ENCODE peak calls at places on chromosome 21, in nine cellular contexts. One of them, this sample, is unnamed.

GRCh38 chr21:39094847-39095525 is 88.3 kb downstream of the PSMG1 start:
- DNase-seq in upper lobe of right lung: no peak
- DNase-seq in BJ: no peak
- DNase-seq in psoas muscle: no peak
- DNase-seq in lower lobe of right lung: no peak
- DNase-seq in cardiac muscle cell: no peak
- DNase-seq in brain microvascular endothelial cell: peak
- DNase-seq in mucosa of descending colon: no peak
- DNase-seq in GM13976: no peak
- DNase-seq in this sample: no peak

GRCh38 chr21:39385299-39386145 is 36.6 kb upstream of the HMGN1 start:
- DNase-seq in GM13976: peak
- DNase-seq in psoas muscle: peak
- DNase-seq in mucosa of descending colon: peak
- DNase-seq in cardiac muscle cell: no peak
- DNase-seq in lower lobe of right lung: peak
- DNase-seq in brain microvascular endothelial cell: peak
- DNase-seq in upper lobe of right lung: peak
- DNase-seq in BJ: no peak
- DNase-seq in this sample: peak

GRCh38 chr21:41316641-41317392 is at the start of gene FAM3B:
- DNase-seq in lower lobe of right lung: peak
- DNase-seq in BJ: no peak
- DNase-seq in GM13976: no peak
- DNase-seq in psoas muscle: no peak
- DNase-seq in brain microvascular endothelial cell: no peak
- DNase-seq in upper lobe of right lung: peak
- DNase-seq in cardiac muscle cell: peak
- DNase-seq in mucosa of descending colon: peak
- DNase-seq in this sample: no peak

GRCh38 chr21:29179503-29179902 is 49.1 kb downstream of the MAP3K7CL start:
- DNase-seq in mucosa of descending colon: no peak
- DNase-seq in GM13976: no peak
- DNase-seq in lower lobe of right lung: no peak
- DNase-seq in BJ: no peak
- DNase-seq in brain microvascular endothelial cell: no peak
- DNase-seq in cardiac muscle cell: no peak
- DNase-seq in psoas muscle: no peak
- DNase-seq in upper lobe of right lung: no peak
- DNase-seq in this sample: no peak

GRCh38 chr21:28675265-28676041 is 317.2 kb downstream of the LTN1 start:
- DNase-seq in GM13976: no peak
- DNase-seq in cardiac muscle cell: no peak
- DNase-seq in mucosa of descending colon: no peak
- DNase-seq in BJ: no peak
- DNase-seq in lower lobe of right lung: no peak
- DNase-seq in psoas muscle: no peak
- DNase-seq in brain microvascular endothelial cell: no peak
- DNase-seq in upper lobe of right lung: no peak
- DNase-seq in this sample: no peak

GRCh38 chr21:42187976-42188653 is 30.8 kb upstream of the ABCG1 start:
- DNase-seq in upper lobe of right lung: no peak
- DNase-seq in psoas muscle: no peak
- DNase-seq in GM13976: peak
- DNase-seq in lower lobe of right lung: peak
- DNase-seq in brain microvascular endothelial cell: no peak
- DNase-seq in cardiac muscle cell: no peak
- DNase-seq in BJ: no peak
- DNase-seq in mucosa of descending colon: no peak
- DNase-seq in this sample: peak

GRCh38 chr21:41589131-41589530 is 81.2 kb upstream of the TMPRSS2 start:
- DNase-seq in upper lobe of right lung: no peak
- DNase-seq in mucosa of descending colon: peak
- DNase-seq in lower lobe of right lung: no peak
- DNase-seq in psoas muscle: no peak
- DNase-seq in GM13976: no peak
- DNase-seq in cardiac muscle cell: no peak
- DNase-seq in brain microvascular endothelial cell: no peak
- DNase-seq in BJ: no peak
- DNase-seq in this sample: no peak

GRCh38 chr21:37700641-37701202 is 215.5 kb downstream of the KCNJ6 start:
- DNase-seq in lower lobe of right lung: no peak
- DNase-seq in BJ: no peak
- DNase-seq in upper lobe of right lung: no peak
- DNase-seq in psoas muscle: no peak
- DNase-seq in GM13976: peak
- DNase-seq in cardiac muscle cell: peak
- DNase-seq in mucosa of descending colon: no peak
- DNase-seq in brain microvascular endothelial cell: peak
- DNase-seq in this sample: no peak

GRCh38 chr21:28436286-28436932 is 556.3 kb downstream of the LTN1 start:
- DNase-seq in mucosa of descending colon: no peak
- DNase-seq in GM13976: no peak
- DNase-seq in upper lobe of right lung: no peak
- DNase-seq in lower lobe of right lung: no peak
- DNase-seq in BJ: no peak
- DNase-seq in brain microvascular endothelial cell: peak
- DNase-seq in psoas muscle: no peak
- DNase-seq in cardiac muscle cell: no peak
- DNase-seq in this sample: no peak

DNA sequence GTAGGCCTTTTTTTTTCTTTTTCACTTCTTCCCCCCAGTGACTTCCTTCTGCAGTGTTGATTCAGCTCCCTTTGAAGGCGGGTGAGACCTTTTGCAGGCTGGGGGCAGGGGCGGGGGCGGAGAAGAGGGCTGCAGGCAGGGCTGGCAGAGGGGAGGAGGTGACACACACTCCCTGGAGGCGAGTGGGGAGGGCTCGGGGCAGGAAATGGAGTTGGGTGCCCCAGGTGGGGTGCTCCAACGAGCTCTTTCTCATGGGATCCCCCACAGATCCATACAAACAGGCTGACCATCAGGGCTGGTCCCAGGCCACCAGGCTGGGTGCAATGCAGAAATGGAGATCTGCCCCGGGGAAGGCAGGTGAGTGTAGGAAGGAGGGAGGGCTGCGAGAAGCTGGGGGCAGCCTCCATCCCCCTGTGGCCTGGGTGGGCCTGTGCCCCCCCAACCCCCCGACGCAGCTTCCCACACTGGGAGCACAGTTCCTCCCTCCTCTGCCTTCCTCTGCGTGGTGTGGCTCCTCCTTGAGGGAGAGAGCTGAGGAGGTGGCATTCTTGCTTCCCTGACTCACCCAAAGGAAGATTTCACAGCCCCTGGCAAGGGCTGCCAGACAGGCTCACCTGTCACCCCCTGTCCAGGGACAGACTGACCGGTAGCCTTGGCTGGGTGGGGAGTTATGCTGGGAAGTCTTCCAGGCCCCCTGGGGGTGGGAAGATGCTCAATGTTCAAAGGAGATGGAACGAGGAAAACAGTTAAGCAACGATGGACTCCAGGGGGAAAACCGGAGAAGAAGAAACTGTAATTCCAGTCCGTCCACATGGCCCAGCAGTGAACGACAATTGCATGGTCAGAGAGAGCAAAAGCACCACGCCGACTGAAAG is 7.1 kb upstream of the ITGB2 start:
- DNase-seq in lower lobe of right lung: peak
- DNase-seq in upper lobe of right lung: peak
- DNase-seq in mucosa of descending colon: peak
- DNase-seq in GM13976: peak
- DNase-seq in cardiac muscle cell: no peak
- DNase-seq in BJ: no peak
- DNase-seq in psoas muscle: peak
- DNase-seq in brain microvascular endothelial cell: peak
- DNase-seq in this sample: peak
- TF ChIP-seq CTCF in lower lobe of right lung: no peak
- TF ChIP-seq CTCF in upper lobe of right lung: no peak
- TF ChIP-seq CTCF in mucosa of descending colon: no peak
- TF ChIP-seq CTCF in GM13976: no peak
- TF ChIP-seq CTCF in cardiac muscle cell: peak
- TF ChIP-seq CTCF in BJ: peak
- TF ChIP-seq CTCF in psoas muscle: no peak
- TF ChIP-seq CTCF in brain microvascular endothelial cell: peak
- TF ChIP-seq CTCF in this sample: no peak

DNA sequence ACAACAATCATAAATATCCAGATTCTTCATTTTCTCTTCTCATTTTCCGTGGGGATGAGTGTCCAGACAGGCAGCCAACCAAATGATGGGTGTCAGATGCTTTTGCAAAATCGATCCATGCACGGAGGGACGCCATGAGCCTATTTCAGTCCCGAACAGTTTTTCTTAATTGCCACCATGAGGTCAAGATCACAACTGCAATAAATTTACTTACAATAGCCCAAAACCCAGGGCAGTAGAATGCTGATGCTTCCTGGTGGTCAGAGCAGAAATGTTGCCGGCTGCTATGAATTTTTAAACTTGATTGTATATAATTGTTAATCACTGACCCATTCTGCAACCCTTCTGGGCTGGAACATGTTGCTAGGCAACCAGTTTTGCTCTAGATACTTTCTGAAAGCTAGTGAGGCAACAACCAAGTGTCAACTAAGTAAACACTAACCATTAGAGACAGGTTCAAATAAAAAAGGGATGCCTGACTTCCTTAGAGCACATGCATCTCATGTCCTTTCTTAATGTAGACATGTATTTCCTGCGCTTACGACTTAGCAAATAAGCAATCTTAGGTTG is 132.6 kb upstream of the TIAM1 start:
- DNase-seq in lower lobe of right lung: no peak
- DNase-seq in BJ: no peak
- DNase-seq in mucosa of descending colon: no peak
- DNase-seq in GM13976: no peak
- DNase-seq in brain microvascular endothelial cell: no peak
- DNase-seq in upper lobe of right lung: no peak
- DNase-seq in cardiac muscle cell: no peak
- DNase-seq in psoas muscle: no peak
- DNase-seq in this sample: no peak
- TF ChIP-seq CTCF in lower lobe of right lung: no peak
- TF ChIP-seq CTCF in BJ: no peak
- TF ChIP-seq CTCF in mucosa of descending colon: no peak
- TF ChIP-seq CTCF in GM13976: no peak
- TF ChIP-seq CTCF in brain microvascular endothelial cell: peak
- TF ChIP-seq CTCF in upper lobe of right lung: no peak
- TF ChIP-seq CTCF in cardiac muscle cell: peak
- TF ChIP-seq CTCF in psoas muscle: no peak
- TF ChIP-seq CTCF in this sample: no peak

GRCh38 chr21:27033467-27033866 is 66.6 kb upstream of the ADAMTS5 start:
- DNase-seq in cardiac muscle cell: no peak
- DNase-seq in upper lobe of right lung: no peak
- DNase-seq in mucosa of descending colon: no peak
- DNase-seq in brain microvascular endothelial cell: no peak
- DNase-seq in lower lobe of right lung: no peak
- DNase-seq in BJ: no peak
- DNase-seq in psoas muscle: no peak
- DNase-seq in GM13976: no peak
- DNase-seq in this sample: no peak

GRCh38 chr21:27035791-27036190 is 68.9 kb upstream of the ADAMTS5 start:
- DNase-seq in GM13976: no peak
- DNase-seq in BJ: no peak
- DNase-seq in lower lobe of right lung: no peak
- DNase-seq in psoas muscle: no peak
- DNase-seq in brain microvascular endothelial cell: no peak
- DNase-seq in cardiac muscle cell: no peak
- DNase-seq in upper lobe of right lung: no peak
- DNase-seq in mucosa of descending colon: no peak
- DNase-seq in this sample: no peak

GRCh38 chr21:27036736-27037301 is 69.9 kb upstream of the ADAMTS5 start:
- DNase-seq in upper lobe of right lung: no peak
- DNase-seq in GM13976: no peak
- DNase-seq in lower lobe of right lung: no peak
- DNase-seq in BJ: no peak
- DNase-seq in cardiac muscle cell: no peak
- DNase-seq in brain microvascular endothelial cell: no peak
- DNase-seq in mucosa of descending colon: no peak
- DNase-seq in psoas muscle: no peak
- DNase-seq in this sample: no peak

GRCh38 chr21:27040738-27041137 is 73.8 kb upstream of the ADAMTS5 start:
- DNase-seq in upper lobe of right lung: no peak
- DNase-seq in psoas muscle: no peak
- DNase-seq in brain microvascular endothelial cell: no peak
- DNase-seq in cardiac muscle cell: no peak
- DNase-seq in GM13976: no peak
- DNase-seq in mucosa of descending colon: no peak
- DNase-seq in BJ: no peak
- DNase-seq in lower lobe of right lung: no peak
- DNase-seq in this sample: no peak

GRCh38 chr21:27034796-27035195 is 67.9 kb upstream of the ADAMTS5 start:
- DNase-seq in mucosa of descending colon: no peak
- DNase-seq in GM13976: no peak
- DNase-seq in brain microvascular endothelial cell: no peak
- DNase-seq in psoas muscle: no peak
- DNase-seq in lower lobe of right lung: no peak
- DNase-seq in BJ: no peak
- DNase-seq in cardiac muscle cell: no peak
- DNase-seq in upper lobe of right lung: no peak
- DNase-seq in this sample: no peak
- TF ChIP-seq CTCF in mucosa of descending colon: no peak
- TF ChIP-seq CTCF in GM13976: no peak
- TF ChIP-seq CTCF in brain microvascular endothelial cell: no peak
- TF ChIP-seq CTCF in psoas muscle: no peak
- TF ChIP-seq CTCF in lower lobe of right lung: no peak
- TF ChIP-seq CTCF in BJ: no peak
- TF ChIP-seq CTCF in cardiac muscle cell: no peak
- TF ChIP-seq CTCF in upper lobe of right lung: no peak
- TF ChIP-seq CTCF in this sample: no peak

GRCh38 chr21:46369520-46370235 is 45.7 kb downstream of the PCNT start:
- DNase-seq in BJ: no peak
- DNase-seq in lower lobe of right lung: no peak
- DNase-seq in cardiac muscle cell: no peak
- DNase-seq in brain microvascular endothelial cell: no peak
- DNase-seq in GM13976: peak
- DNase-seq in upper lobe of right lung: no peak
- DNase-seq in psoas muscle: no peak
- DNase-seq in mucosa of descending colon: no peak
- DNase-seq in this sample: no peak
- TF ChIP-seq CTCF in BJ: no peak
- TF ChIP-seq CTCF in lower lobe of right lung: no peak
- TF ChIP-seq CTCF in cardiac muscle cell: no peak
- TF ChIP-seq CTCF in brain microvascular endothelial cell: no peak
- TF ChIP-seq CTCF in GM13976: no peak
- TF ChIP-seq CTCF in upper lobe of right lung: no peak
- TF ChIP-seq CTCF in psoas muscle: no peak
- TF ChIP-seq CTCF in mucosa of descending colon: no peak
- TF ChIP-seq CTCF in this sample: no peak

This sample was measured in Peyer's patch.